ENCODE peak calls at places on chromosomes 13 and 19, in four cellular contexts. P is A549, X is prostate gland, K is breast epithelium. L is an unnamed sample.

GRCh38 chr13:102654786-102655185 is 40.1 kb downstream of the METTL21C start:
- DNase-seq in P (no peak), X (no peak), K (no peak), L (no peak)

GRCh38 chr19:50204811-50205675 is 1.6 kb downstream of the MYH14 start:
- DNase-seq in P (no peak), X (peak), K (peak), L (peak)

GRCh38 chr19:35757749-35758608 is at the start of gene PROSER3:
- DNase-seq in P (peak), X (peak), K (peak), L (peak)

GRCh38 chr13:107573184-107573583 is 642.2 kb downstream of the LIG4 start:
- DNase-seq in P (no peak), X (no peak), K (no peak), L (no peak)

GRCh38 chr13:45682494-45683008 is 19.6 kb upstream of the CBY2 start:
- DNase-seq in P (no peak), X (no peak), K (no peak), L (no peak)

GRCh38 chr19:20612711-20613316 is 47.2 kb upstream of the ZNF737 start:
- DNase-seq in P (no peak), X (no peak), K (no peak), L (no peak)

GRCh38 chr19:35783469-35784400 is 8.4 kb downstream of the ARHGAP33 start:
- DNase-seq in P (no peak), X (no peak), K (no peak), L (no peak)

GRCh38 chr13:26525528-26525927 is 32.0 kb upstream of the WASF3 start:
- DNase-seq in P (no peak), X (no peak), K (no peak), L (no peak)

GRCh38 chr19:50464348-50464747 is 12.0 kb upstream of the EMC10 start:
- DNase-seq in P (no peak), X (no peak), K (no peak), L (no peak)

GRCh38 chr19:45349430-45349941 is 8.9 kb downstream of the KLC3 start:
- DNase-seq in P (no peak), X (no peak), K (no peak), L (no peak)

GRCh38 chr19:41951686-41952172 is 7.4 kb downstream of the RABAC1 start:
- DNase-seq in P (peak), X (peak), K (peak), L (peak)

GRCh38 chr13:23654111-23655110 is 84.2 kb downstream of the TNFRSF19 start:
- DNase-seq in P (no peak), X (peak), K (no peak), L (peak)

GRCh38 chr13:27658569-27658968 is 36.9 kb downstream of the POLR1D start:
- DNase-seq in P (no peak), X (no peak), K (no peak), L (no peak)

GRCh38 chr13:30601836-30602235 is 15.9 kb upstream of the USPL1 start:
- DNase-seq in P (no peak), X (no peak), K (no peak), L (no peak)

GRCh38 chr19:50725218-50725931 is 2.2 kb downstream of the CLEC11A start:
- DNase-seq in P (no peak), X (no peak), K (no peak), L (no peak)

GRCh38 chr13:113080361-113080831 is 25.2 kb upstream of the F7 start:
- DNase-seq in P (no peak), X (no peak), K (no peak), L (no peak)

GRCh38 chr13:58704953-58705352 is 1073.4 kb downstream of the PCDH17 start:
- DNase-seq in P (no peak), X (no peak), K (no peak), L (no peak)

GRCh38 chr19:41595258-41595889 is 19.4 kb downstream of the CEACAM21 start:
- DNase-seq in P (peak), X (peak), K (no peak), L (no peak)

GRCh38 chr13:39506559-39507390 is 96.2 kb downstream of the LHFPL6 start:
- DNase-seq in P (no peak), X (peak), K (no peak), L (no peak)

GRCh38 chr19:44356383-44357111 is at the start of gene ZNF112:
- DNase-seq in P (peak), X (peak), K (peak), L (peak)

GRCh38 chr13:92769064-92769463 is 457.5 kb upstream of the GPC6 start:
- DNase-seq in P (no peak), X (no peak), K (no peak), L (no peak)

GRCh38 chr13:112821340-112822055 is 131.7 kb downstream of the ATP11A start:
- DNase-seq in P (no peak), X (no peak), K (no peak), L (no peak)

GRCh38 chr13:40644838-40645620 is 21.4 kb downstream of the FOXO1 start:
- DNase-seq in P (no peak), X (no peak), K (no peak), L (no peak)

GRCh38 chr13:85509512-85509911 is 289.7 kb downstream of the SLITRK6 start:
- DNase-seq in P (no peak), X (peak), K (no peak), L (no peak)

GRCh38 chr13:97434417-97435296 is 688 bp downstream of the RAP2A start:
- DNase-seq in P (no peak), X (peak), K (peak), L (peak)

GRCh38 chr13:112738606-112739005 is 48.8 kb downstream of the ATP11A start:
- DNase-seq in P (no peak), X (no peak), K (no peak), L (no peak)

GRCh38 chr13:75222031-75222430 is 259.9 kb downstream of the TBC1D4 start:
- DNase-seq in P (no peak), X (no peak), K (no peak), L (no peak)

GRCh38 chr13:46475586-46475991 is 77.4 kb upstream of the LRCH1 start:
- DNase-seq in P (no peak), X (no peak), K (no peak), L (no peak)

GRCh38 chr13:34076943-34077703 is 259.2 kb downstream of the RFC3 start:
- DNase-seq in P (peak), X (no peak), K (no peak), L (no peak)

GRCh38 chr13:80141114-80141849 is 199.6 kb downstream of the SPRY2 start:
- DNase-seq in P (no peak), X (no peak), K (no peak), L (no peak)

GRCh38 chr13:75101997-75102720 is 379.8 kb downstream of the TBC1D4 start:
- DNase-seq in P (no peak), X (no peak), K (no peak), L (no peak)

GRCh38 chr13:95128045-95128643 is 173.1 kb downstream of the ABCC4 start:
- DNase-seq in P (peak), X (no peak), K (no peak), L (no peak)

DNA sequence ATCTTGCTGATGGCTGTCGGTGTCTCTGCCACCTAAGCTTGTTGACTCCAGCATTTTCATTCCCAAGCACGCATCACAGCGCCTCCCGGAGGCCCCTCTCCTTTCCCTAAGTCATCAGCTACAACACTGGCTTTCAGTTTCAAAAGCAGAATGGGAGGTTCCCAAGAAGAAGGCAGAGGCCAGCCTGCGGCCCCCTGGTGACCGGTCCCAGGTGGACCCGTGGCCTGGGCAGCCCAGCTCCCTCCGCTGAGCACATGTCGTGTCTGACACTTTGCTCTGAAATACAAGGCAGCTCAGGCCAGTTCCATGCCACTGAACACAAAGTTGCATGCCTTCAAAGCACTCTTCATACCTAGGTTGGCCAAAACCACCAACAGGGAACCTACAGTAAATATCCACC is 8.5 kb downstream of the MLLT1 start:
- DNase-seq in P (no peak), X (no peak), K (no peak), L (no peak)
- TF ChIP-seq CTCF in P (no peak), X (peak), K (no peak), L (no peak)

DNA sequence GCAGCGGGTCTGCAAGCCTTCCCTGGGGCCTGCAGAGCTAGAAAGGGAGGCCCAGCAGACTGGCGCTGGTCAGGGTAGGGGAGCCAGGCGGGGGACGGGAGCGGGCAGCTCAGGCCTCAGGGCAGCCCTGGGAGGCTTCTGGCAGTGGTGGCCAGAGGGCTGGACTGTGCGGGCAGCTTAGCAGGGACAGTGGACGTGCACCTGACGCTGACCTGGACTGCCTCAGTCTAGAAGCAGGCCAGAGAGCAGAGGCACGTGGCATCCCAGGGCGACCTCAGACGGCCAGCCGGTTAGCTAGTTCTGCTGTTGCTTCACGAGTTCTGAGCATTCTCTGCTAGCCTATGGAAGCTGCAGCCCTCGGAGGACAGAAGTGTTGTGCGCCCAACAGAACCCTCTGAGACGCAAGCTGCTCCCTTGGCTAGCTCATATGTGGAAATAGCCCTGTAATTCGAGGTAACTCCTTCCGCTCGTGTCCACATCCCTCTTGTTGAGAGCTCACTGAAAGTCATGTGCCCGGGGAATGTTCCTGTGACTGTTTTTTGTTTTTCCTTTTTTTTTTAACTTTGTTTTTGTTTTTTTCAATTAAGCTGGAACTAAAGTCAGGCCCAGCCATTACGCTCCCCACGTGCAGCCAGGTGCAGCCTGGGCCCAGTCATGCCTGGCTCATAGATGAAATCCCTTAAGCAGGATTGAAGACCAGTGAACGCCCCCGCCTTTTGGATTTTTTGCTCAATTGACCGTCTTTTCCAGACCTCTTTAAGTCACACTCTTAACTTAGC is 1.9 kb upstream of the FAM174C start:
- DNase-seq in P (no peak), X (no peak), K (no peak), L (no peak)
- TF ChIP-seq POLR2A in P (no peak), X (no peak), K (no peak), L (no peak)

DNA sequence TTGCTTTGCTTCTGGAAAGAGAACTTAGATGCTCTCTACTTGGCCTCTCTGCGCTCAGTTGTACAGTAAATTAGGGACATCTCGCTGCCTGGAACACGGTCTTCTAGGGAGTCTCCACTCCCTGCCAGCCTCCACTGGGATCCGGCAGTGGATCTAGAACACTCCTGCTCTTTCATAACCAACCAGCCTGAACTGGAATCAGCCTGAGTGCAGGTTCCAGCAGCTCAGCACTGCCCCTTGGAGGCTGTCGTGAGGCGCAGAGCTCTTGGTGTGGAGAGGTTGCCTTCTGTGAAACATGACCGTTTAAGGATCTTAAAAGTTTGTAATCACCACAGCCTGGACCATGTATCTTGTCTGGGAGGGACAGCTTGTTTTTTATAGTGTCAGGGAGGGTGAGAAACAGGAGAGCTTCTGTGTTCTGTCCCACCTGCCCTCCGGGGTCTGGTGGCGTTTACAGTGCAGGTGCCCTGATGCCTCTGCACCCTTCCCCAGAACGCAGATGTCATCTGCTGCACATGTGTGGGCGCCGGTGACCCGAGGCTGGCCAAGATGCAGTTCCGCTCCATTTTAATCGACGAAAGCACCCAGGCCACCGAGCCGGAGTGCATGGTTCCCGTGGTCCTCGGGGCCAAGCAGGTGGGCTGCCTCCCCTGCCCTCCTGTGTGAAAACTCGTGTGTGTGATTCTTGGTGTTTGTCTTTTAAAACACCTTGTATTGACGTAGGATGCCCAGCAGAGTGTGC is 24.8 kb downstream of the UPF1 start:
- DNase-seq in P (no peak), X (no peak), K (no peak), L (no peak)
- TF ChIP-seq CTCF in P (no peak), X (peak), K (no peak), L (no peak)

GRCh38 chr19:58549664-58550361 is 5.1 kb downstream of the CHMP2A start:
- DNase-seq in P (no peak), X (no peak), K (no peak), L (no peak)
- TF ChIP-seq POLR2A in P (no peak), X (no peak), K (no peak), L (no peak)

GRCh38 chr13:78586706-78587105 is 16.6 kb downstream of the POU4F1 start:
- DNase-seq in P (no peak), X (no peak), K (no peak), L (no peak)
- TF ChIP-seq CTCF in P (no peak), X (no peak), K (no peak), L (no peak)